ENCODE peak calls at places on chromosomes 7 and 10, in four cellular contexts. N is K562, D is GM12878, B is HepG2. O is an unnamed sample.
A peak's percentile ranks its signal among the peaks of the same experiment; 100 is the strongest.

GRCh38 chr10:68302871-68303270 is 29.0 kb upstream of the HNRNPH3 start:
- DNase-seq in N (no peak), D (no peak), B (no peak), O (no peak)

GRCh38 chr7:86559096-86559495 is 84.6 kb upstream of the GRM3 start:
- DNase-seq in N (no peak), D (no peak), B (no peak), O (peak; percentile 33)

GRCh38 chr10:131198843-131199242 is 112.7 kb downstream of the TCERG1L start:
- DNase-seq in N (no peak), D (no peak), B (no peak), O (no peak)

GRCh38 chr10:110355181-110355831 is 50.6 kb upstream of the SMNDC1 start:
- DNase-seq in N (no peak), D (peak; percentile 58), B (no peak), O (no peak)

GRCh38 chr7:68725843-68726242 is 872.4 kb upstream of the AUTS2 start:
- DNase-seq in N (no peak), D (no peak), B (no peak), O (no peak)

GRCh38 chr7:19177269-19177668 is 32.0 kb upstream of the FERD3L start:
- DNase-seq in N (no peak), D (no peak), B (no peak), O (no peak)

GRCh38 chr7:69739906-69740545 is 141.8 kb downstream of the AUTS2 start:
- DNase-seq in N (no peak), D (peak; percentile 81), B (no peak), O (peak; percentile 17)

GRCh38 chr10:37707829-37708578 is 149.4 kb downstream of the ZNF248 start:
- DNase-seq in N (no peak), D (no peak), B (no peak), O (no peak)

GRCh38 chr7:151819826-151820225 is 57.1 kb downstream of the PRKAG2 start:
- DNase-seq in N (no peak), D (no peak), B (no peak), O (no peak)

GRCh38 chr10:55224007-55224781 is 423.2 kb upstream of the PCDH15 start:
- DNase-seq in N (no peak), D (no peak), B (no peak), O (no peak)

GRCh38 chr7:41339913-41340676 is 362.8 kb downstream of the INHBA start:
- DNase-seq in N (no peak), D (no peak), B (no peak), O (no peak)

GRCh38 chr7:44914992-44915607 is 29.8 kb upstream of the PURB start:
- DNase-seq in N (no peak), D (peak; percentile 21), B (no peak), O (no peak)

GRCh38 chr7:135253851-135254815 is 20.5 kb downstream of the STRA8 start:
- DNase-seq in N (no peak), D (no peak), B (peak; percentile 50), O (no peak)

GRCh38 chr7:69859342-69859741 is 261.1 kb downstream of the AUTS2 start:
- DNase-seq in N (no peak), D (no peak), B (no peak), O (no peak)

GRCh38 chr7:16529697-16530096 is 3.1 kb downstream of the LRRC72 start:
- DNase-seq in N (no peak), D (no peak), B (no peak), O (no peak)

GRCh38 chr7:128891110-128891941 is 19.2 kb downstream of the KCP start:
- DNase-seq in N (no peak), D (no peak), B (no peak), O (no peak)

GRCh38 chr7:47827886-47828285 is 120.4 kb downstream of the PKD1L1 start:
- DNase-seq in N (no peak), D (no peak), B (no peak), O (no peak)

GRCh38 chr7:65731562-65732035 is 141.3 kb upstream of the VKORC1L1 start:
- DNase-seq in N (peak; percentile 69), D (no peak), B (no peak), O (peak; percentile 60)

GRCh38 chr10:79994556-79994955 is 45.7 kb upstream of the SFTPD start:
- DNase-seq in N (no peak), D (no peak), B (no peak), O (no peak)

GRCh38 chr10:128069351-128070051 is 56.7 kb downstream of the MKI67 start:
- DNase-seq in N (peak; percentile 54), D (no peak), B (peak; percentile 42), O (peak; percentile 82)

GRCh38 chr10:26527018-26527417 is 88.9 kb downstream of the APBB1IP start:
- DNase-seq in N (no peak), D (no peak), B (no peak), O (no peak)

GRCh38 chr7:130314305-130314704 is 21.3 kb downstream of the CPA4 start:
- DNase-seq in N (no peak), D (no peak), B (no peak), O (no peak)

GRCh38 chr7:129127154-129127553 is 17.4 kb upstream of the TSPAN33 start:
- DNase-seq in N (no peak), D (no peak), B (no peak), O (no peak)

GRCh38 chr7:10022957-10023356 is 950.7 kb upstream of the PHF14 start:
- DNase-seq in N (no peak), D (no peak), B (no peak), O (peak; percentile 6)

GRCh38 chr7:805261-805660 is 27.0 kb upstream of the SUN1 start:
- DNase-seq in N (no peak), D (no peak), B (no peak), O (no peak)

GRCh38 chr10:67261300-67261797 is 335.5 kb downstream of the LRRTM3 start:
- DNase-seq in N (no peak), D (no peak), B (no peak), O (no peak)

GRCh38 chr7:135597926-135598305 is 40.2 kb downstream of the NUP205 start:
- DNase-seq in N (no peak), D (no peak), B (no peak), O (no peak)

GRCh38 chr7:66304536-66304935 is 99.4 kb downstream of the TPST1 start:
- DNase-seq in N (no peak), D (no peak), B (no peak), O (no peak)

GRCh38 chr10:14326581-14326980 is 4.1 kb downstream of the FRMD4A start:
- DNase-seq in N (no peak), D (no peak), B (no peak), O (no peak)

GRCh38 chr7:144784943-144785342 is 50.9 kb downstream of the TPK1 start:
- DNase-seq in N (no peak), D (no peak), B (no peak), O (no peak)

GRCh38 chr7:128916643-128916915 is 6.1 kb upstream of the KCP start:
- DNase-seq in N (no peak), D (no peak), B (no peak), O (no peak)

GRCh38 chr7:116863168-116863670 is 832 bp downstream of the CAPZA2 start:
- DNase-seq in N (peak; percentile 53), D (no peak), B (peak; percentile 19), O (peak; percentile 41)

GRCh38 chr7:73557108-73557396 is 438 bp downstream of the BCL7B start:
- DNase-seq in N (peak; percentile 99), D (peak; percentile 47), B (peak; percentile 85), O (peak; percentile 95)

GRCh38 chr7:28190077-28190476 is 9.5 kb upstream of the JAZF1 start:
- DNase-seq in N (no peak), D (no peak), B (no peak), O (no peak)

GRCh38 chr10:122555431-122555830 is 5.1 kb upstream of the DMBT1 start:
- DNase-seq in N (no peak), D (no peak), B (no peak), O (no peak)

DNA sequence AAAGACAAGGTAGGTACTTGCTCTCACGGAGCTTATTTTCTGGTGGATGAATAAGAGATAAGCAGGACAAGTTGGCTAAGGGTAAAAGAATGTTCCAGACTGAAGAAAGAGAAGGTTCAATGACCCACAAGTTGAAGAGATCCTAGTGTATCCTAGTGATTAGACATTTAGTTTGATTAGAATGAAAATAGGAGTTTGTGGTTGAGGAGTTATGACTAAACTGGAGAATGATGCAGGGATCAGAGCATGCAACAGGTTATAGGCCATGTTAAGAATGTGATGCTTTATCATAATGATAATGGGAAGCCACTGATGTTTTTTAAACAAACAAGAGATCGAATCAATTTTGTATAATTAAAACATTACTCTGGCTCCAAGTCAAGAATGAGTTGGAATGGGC is 357.2 kb downstream of the HPSE2 start:
- DNase-seq in N (no peak), D (no peak), B (no peak), O (no peak)
- TF ChIP-seq TARDBP in N (no peak), D (no peak), B (no peak), O (no peak)

GRCh38 chr10:71713135-71714040 is 6.2 kb downstream of the C10orf105 start:
- DNase-seq in N (no peak), D (no peak), B (no peak), O (no peak)
- TF ChIP-seq TARDBP in N (no peak), D (no peak), B (no peak), O (no peak)

GRCh38 chr10:93997546-93997945 is 3.8 kb downstream of the PLCE1 start:
- DNase-seq in N (no peak), D (no peak), B (no peak), O (no peak)

GRCh38 chr10:93995598-93996271 is 2.0 kb downstream of the PLCE1 start:
- DNase-seq in N (no peak), D (no peak), B (no peak), O (no peak)

GRCh38 chr10:94000638-94001420 is 7.1 kb downstream of the PLCE1 start:
- DNase-seq in N (no peak), D (no peak), B (no peak), O (no peak)

GRCh38 chr10:94002156-94002555 is 8.4 kb downstream of the PLCE1 start:
- DNase-seq in N (no peak), D (no peak), B (no peak), O (no peak)

DNA sequence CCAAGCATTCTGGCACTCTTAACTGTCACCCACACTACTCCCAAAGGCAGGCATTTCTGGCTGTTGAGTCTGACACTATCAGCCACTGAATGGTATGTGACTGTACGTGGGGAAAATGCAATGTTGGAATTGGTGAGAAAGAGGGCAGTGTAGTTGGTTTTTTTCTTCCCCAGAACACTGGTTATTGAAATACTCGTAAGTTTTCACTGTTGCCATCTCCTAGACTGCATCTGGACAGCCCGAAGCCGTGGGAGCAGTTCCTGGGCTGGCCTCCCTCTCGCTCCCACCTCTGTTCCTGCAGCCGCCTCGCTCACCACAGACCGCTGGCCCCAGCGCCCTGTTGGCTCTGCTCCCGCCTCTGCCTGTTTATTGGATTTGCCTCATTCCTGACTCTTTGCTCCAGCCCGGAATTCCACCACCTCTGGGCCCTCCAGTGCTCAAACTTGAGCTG is 5.7 kb downstream of the PLCE1 start:
- DNase-seq in N (no peak), D (no peak), B (no peak), O (no peak)
- TF ChIP-seq TARDBP in N (no peak), D (no peak), B (no peak), O (no peak)

DNA sequence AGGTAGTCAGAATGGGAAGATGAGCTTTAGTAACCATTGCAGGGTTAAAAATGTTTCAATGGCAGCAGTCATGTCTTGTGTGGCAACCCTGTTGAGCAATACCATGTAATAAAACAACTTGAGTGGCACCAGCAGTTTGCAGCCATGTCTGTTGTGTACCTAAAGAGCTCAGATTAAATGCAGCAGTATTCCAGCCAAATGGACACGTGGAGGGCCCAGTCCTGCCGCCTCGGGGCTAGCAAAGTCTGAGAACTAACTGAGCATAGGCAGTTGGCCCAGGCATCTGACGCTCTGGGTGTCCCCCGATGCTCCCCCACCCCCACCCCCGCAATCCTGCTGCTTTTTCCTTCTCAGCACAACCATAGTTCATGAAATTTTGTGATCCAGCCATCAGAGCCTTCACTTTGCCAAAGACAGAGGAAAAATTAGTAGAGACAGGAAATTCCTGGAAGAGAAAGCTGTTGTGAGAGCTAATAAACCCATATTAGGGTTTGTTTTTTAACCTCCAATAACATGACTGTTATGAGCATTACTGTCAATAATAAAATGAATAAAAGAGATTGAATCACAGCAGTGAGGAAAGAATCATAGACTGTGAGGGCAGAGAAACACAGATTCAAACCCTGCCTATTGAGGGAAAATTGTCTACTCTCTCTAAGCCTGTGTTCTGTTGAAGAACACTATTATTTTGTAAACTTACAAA is 220.6 kb upstream of the RHOBTB1 start:
- DNase-seq in N (no peak), D (no peak), B (peak; percentile 12), O (no peak)
- TF ChIP-seq TARDBP in N (no peak), D (no peak), B (no peak), O (no peak)